ENCODE peak calls at places on chromosome 16, in four cellular contexts. H is GM23338, U is endothelial cell of umbilical vein, Q is GM12878. E is an unnamed sample.

GRCh38 chr16:67100569-67101300 is 9.0 kb upstream of the PHAF1 start:
- DNase-seq in Q (no peak), H (peak), U (peak), E (peak)

GRCh38 chr16:56724191-56724590 is 5.7 kb upstream of the NUP93 start:
- DNase-seq in Q (no peak), U (no peak), H (no peak), E (no peak)

GRCh38 chr16:82082543-82083244 is 47.6 kb downstream of the HSD17B2 start:
- DNase-seq in H (no peak), U (peak), Q (no peak), E (no peak)

GRCh38 chr16:66459878-66460277 is 32.8 kb downstream of the BEAN1 start:
- DNase-seq in H (peak), U (no peak), Q (no peak), E (no peak)

GRCh38 chr16:51556694-51557327 is 405.7 kb upstream of the SALL1 start:
- DNase-seq in U (no peak), H (no peak), Q (no peak), E (no peak)

GRCh38 chr16:54651851-54652770 is 278.6 kb upstream of the IRX5 start:
- DNase-seq in Q (no peak), U (no peak), H (peak), E (no peak)

GRCh38 chr16:81652798-81653505 is 126.1 kb upstream of the PLCG2 start:
- DNase-seq in Q (no peak), U (no peak), H (peak), E (no peak)

GRCh38 chr16:88977028-88977844 is at the start of gene CBFA2T3:
- DNase-seq in U (peak), Q (no peak), H (no peak), E (peak)

GRCh38 chr16:16073884-16074781 is 124.7 kb downstream of the ABCC1 start:
- DNase-seq in Q (no peak), U (no peak), H (peak), E (peak)

GRCh38 chr16:83994087-83994486 is 26.0 kb downstream of the NECAB2 start:
- DNase-seq in U (no peak), Q (no peak), H (no peak), E (no peak)

GRCh38 chr16:3458278-3458851 is 14.9 kb downstream of the NAA60 start:
- DNase-seq in U (peak), Q (no peak), H (peak), E (peak)

GRCh38 chr16:49767998-49768397 is 87.9 kb downstream of the ZNF423 start:
- DNase-seq in Q (no peak), H (no peak), U (no peak), E (no peak)

GRCh38 chr16:68718596-68718995 is 18.5 kb upstream of the CDH1 start:
- DNase-seq in U (no peak), H (no peak), Q (no peak), E (no peak)

GRCh38 chr16:66996324-66996982 is 8.1 kb downstream of the CES4A start:
- DNase-seq in U (no peak), H (no peak), Q (no peak), E (no peak)

GRCh38 chr16:852451-853185 is 52.1 kb upstream of the GNG13 start:
- DNase-seq in H (no peak), U (no peak), Q (no peak), E (no peak)

GRCh38 chr16:998615-999014 is 17.0 kb downstream of the SOX8 start:
- DNase-seq in H (no peak), Q (no peak), U (no peak), E (no peak)

GRCh38 chr16:1422076-1422475 is 1.5 kb upstream of the UQCC4 start:
- DNase-seq in Q (no peak), U (no peak), H (no peak), E (no peak)

DNA sequence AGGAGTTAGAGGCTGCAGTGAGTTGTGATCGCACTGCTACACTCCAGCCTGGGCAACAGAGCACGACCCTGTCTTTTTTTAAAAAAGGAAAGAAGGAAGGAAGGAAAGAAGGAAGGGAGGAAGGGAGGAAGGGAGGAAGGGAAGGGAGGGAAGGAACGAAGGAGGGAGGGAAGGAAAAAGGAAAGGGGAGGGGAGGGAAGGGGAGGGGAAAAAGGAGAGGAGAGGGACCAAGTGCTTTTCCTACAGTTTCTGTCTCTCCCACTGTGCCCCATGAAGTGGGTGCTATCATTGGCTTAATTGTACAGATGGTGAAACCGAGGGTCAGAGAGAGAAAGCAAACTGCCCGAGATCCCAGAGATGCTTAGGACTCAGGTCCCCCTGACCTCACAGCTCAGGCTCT is 57.6 kb downstream of the SOCS1 start:
- DNase-seq in H (no peak), Q (no peak), U (no peak), E (no peak)
- H2AFZ ChIP-seq in H (peak), Q (no peak), U (peak), E (no peak)

GRCh38 chr16:59591480-59591879 is 857.4 kb upstream of the GOT2 start:
- DNase-seq in U (peak), H (no peak), Q (no peak), E (no peak)
- TF ChIP-seq CTCF in U (no peak), H (no peak), Q (no peak), E (no peak)

DNA sequence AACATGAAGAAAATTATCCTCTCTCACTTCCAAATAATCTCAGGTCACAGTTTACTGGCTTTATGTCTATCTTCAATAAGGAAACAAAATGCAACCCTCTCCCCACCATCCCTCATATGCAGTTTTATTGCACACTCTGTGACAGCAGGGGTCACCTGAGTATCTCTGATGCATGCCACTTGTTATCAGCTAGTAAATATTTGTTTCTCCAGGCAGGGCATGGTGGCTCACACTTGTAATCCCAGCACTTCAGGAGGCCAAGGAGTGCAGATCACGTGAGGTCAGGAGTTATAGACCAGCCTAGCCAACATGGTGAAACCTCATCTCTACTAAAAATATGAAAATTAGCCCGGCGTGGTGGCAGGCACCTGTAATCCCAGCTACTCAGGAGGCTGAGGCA is 61.1 kb downstream of the ADAMTS18 start:
- DNase-seq in H (no peak), U (no peak), Q (no peak), E (no peak)
- H2AFZ ChIP-seq in H (no peak), U (no peak), Q (no peak), E (no peak)

DNA sequence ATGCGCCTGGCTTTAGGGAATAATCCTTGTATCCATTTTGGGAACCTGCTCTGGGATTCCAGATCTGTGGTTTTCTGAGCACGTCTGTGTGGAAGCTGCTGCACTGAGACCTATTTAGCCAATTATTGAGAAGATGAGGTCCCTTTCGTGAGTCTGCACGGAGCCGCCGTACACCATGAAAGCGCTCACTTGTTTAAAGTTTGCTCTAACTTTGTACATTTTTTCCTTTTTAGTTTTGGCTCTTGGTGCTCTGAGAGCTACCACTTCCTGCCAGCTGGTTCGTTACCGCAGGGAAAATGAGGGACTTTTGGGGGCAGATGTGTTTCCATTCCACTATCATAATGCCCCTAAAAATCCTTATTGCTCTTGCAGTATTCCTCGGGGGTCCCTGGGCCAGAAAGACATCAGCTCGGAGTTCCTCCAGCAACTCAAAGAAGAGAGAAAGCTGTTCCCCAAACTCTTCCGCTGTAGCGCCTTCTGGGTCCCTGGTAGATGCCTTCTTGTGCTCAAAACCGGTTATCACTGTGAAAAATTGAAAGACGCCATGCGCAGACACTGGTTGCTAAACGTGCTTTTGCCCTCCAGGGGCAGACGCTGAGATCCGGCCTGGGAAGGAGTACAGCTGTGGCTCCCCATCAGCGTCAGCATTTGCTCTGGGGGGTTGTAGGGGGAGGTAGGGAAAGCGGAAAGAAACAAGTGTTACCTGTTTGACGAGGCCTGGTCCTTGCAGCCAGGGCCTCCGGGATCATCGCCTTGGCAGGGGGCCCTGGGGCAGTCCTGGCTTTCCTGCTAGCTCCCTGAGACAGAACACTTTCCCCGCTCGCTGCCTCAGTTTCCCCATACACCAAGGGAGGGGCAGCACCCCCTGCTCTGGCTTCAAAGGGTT is 238.1 kb downstream of the MRTFB start:
- DNase-seq in H (peak), Q (no peak), U (no peak), E (peak)
- TF ChIP-seq CTCF in H (peak), Q (peak), U (no peak), E (peak)

DNA sequence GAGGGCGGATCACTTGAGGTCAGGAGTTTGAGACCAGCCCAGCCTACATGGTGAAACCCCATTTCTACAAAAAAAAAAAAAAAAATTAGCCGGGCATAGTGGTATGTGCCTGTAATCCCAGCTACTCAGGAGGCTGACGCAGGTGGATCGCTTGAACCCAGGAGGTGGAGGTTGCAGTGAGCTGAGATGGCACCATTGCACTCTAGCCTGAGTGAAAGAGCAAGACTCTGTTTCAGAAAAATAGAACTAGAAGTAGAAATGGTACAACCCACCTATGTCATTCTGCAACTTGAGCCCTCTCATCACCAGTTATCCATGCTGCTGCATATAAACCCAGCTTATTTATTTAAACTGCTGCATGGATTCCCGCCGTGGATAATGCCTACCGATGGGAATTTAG is 1.6 kb downstream of the SCNN1B start:
- DNase-seq in U (no peak), Q (no peak), H (no peak), E (no peak)
- H2AFZ ChIP-seq in U (no peak), Q (no peak), H (no peak), E (no peak)

DNA sequence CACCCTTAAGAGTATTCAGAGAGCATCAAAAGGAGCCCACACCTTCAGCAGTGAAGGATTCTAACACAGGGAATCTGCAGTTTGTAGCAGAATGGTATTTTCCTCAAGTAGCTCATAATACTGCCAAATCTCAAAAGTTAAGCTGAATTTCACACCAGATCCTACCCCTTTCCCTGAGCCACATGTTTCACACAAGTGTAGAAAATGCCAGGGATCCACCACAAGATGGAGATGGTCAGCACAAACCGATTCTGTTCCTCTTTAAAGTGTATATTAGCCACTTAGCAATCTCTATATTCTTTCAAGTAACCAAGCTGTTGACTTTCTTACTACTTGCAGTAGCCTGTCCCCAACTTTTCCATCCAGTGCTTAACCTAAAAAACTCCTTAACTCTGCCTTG is 13.2 kb downstream of the GINS2 start:
- DNase-seq in H (peak), Q (no peak), U (peak), E (peak)
- TF ChIP-seq CTCF in H (peak), Q (peak), U (peak), E (peak)

DNA sequence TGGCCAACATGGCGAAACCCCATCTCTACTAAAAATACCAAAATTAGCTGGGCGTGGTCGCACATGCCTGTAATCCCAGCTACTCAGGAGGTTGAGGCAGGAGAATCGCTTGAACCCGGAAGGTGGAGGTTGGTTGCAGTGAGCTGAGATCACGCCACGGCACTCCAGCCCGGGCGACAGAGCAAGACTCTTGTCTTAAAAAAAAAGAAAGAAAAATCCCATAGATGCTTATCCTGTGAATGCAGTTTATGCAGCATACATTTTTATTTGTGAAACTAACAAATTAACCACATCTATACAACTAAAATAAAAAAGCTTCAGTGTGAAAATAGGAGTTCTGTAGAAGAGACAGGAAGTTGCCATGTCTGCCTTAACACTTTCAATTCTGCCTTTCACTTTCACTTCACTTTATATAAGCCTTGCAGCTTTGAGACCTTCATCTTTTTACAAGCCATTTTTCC is 7.1 kb downstream of the IGSF6 start:
- DNase-seq in U (no peak), Q (peak), H (no peak), E (peak)
- H2AFZ ChIP-seq in U (no peak), Q (peak), H (no peak), E (peak)

DNA sequence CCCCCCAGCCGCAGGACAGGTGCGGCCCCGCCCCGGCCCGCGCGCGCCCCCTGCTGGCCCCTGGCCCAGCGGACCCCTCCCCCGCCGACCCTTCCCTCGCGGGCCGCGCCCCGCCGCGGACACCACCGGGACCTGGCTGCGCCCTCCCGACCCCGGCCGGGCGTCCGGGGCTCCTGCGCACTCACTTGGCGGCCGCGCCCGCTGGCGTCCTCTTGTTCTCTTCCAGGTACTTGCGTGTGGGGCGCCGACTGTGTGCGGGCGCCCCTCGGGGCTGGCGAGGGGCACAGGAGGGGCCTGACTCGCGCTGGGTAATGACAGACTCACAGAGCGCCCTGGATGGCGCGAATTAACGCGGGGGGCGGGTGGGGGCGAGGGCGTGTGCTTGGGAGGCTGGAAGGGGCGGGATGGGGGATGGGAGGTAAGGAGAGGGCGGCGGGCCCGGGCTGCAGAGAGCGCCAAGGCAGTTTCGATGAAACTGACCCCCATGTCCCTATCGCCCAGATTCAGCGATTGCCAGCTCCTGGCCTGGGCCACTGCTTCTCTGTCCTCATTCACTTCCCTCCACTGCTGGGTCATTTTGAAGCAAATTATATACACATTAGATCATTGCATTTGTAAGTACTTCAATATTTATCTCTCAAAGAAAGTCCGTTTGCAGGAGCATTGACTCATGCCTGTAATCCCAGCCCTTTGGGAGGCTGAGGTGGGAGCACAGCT is 445 bp upstream of the DBNDD1 start:
- DNase-seq in Q (no peak), U (peak), H (peak), E (peak)
- TF ChIP-seq CTCF in Q (peak), U (no peak), H (peak), E (peak)